ENCODE peak calls at places on chromosomes 13 and 19, in nine cellular contexts. W is suprapubic skin, O is uterus, P is IMR-90, M is upper lobe of left lung, F is stomach, T is right lobe of liver, B is breast epithelium, I is heart left ventricle. V is an unnamed sample.

GRCh38 chr19:18057557-18057956 is 29.2 kb downstream of the IL12RB1 start:
- DNase-seq in P (no peak), O (no peak), I (no peak), M (no peak), B (no peak), F (peak; percentile 29), T (peak; percentile 81), W (no peak), V (no peak)

GRCh38 chr19:43759515-43759914 is 4.8 kb upstream of the SMG9 start:
- DNase-seq in T (no peak), P (peak; percentile 55), O (no peak), F (no peak), B (peak; percentile 59), W (no peak), M (no peak), I (peak; percentile 14), V (no peak)

GRCh38 chr19:58059003-58059671 is at the start of gene ZNF135:
- DNase-seq in I (peak; percentile 94), B (peak; percentile 87), O (peak; percentile 91), P (peak; percentile 50), M (peak; percentile 95), W (peak; percentile 89), T (peak; percentile 78), F (peak; percentile 58), V (peak; percentile 79)

GRCh38 chr19:54158812-54159351 is 639 bp downstream of the LENG1 start:
- DNase-seq in W (no peak), T (no peak), F (no peak), M (no peak), P (peak; percentile 12), B (no peak), I (no peak), O (no peak), V (no peak)

GRCh38 chr13:51520524-51520923 is 63.7 kb upstream of the WDFY2 start:
- DNase-seq in B (peak; percentile 22), I (no peak), P (peak; percentile 80), W (no peak), M (no peak), O (no peak), F (no peak), T (peak; percentile 65), V (no peak)

GRCh38 chr19:16715613-16716012 is 4.0 kb upstream of the NWD1 start:
- DNase-seq in B (no peak), T (no peak), M (no peak), W (no peak), O (no peak), I (no peak), P (no peak), F (no peak), V (no peak)

GRCh38 chr19:49403404-49404187 is 15.5 kb downstream of the KASH5 start:
- DNase-seq in T (no peak), W (no peak), I (no peak), P (peak; percentile 33), B (no peak), F (no peak), O (no peak), M (no peak), V (no peak)

GRCh38 chr13:74747186-74747955 is 613.2 kb upstream of the KLF12 start:
- DNase-seq in M (no peak), B (no peak), I (no peak), F (no peak), W (no peak), P (no peak), T (no peak), O (no peak), V (no peak)

GRCh38 chr19:17079710-17080440 is 4.3 kb downstream of the MYO9B start:
- DNase-seq in B (peak; percentile 69), T (peak; percentile 33), F (peak; percentile 74), O (peak; percentile 83), M (peak; percentile 73), I (peak; percentile 64), P (peak; percentile 99), W (peak; percentile 89), V (peak; percentile 75)

GRCh38 chr19:36009220-36009619 is 607 bp upstream of the SYNE4 start:
- DNase-seq in B (peak; percentile 52), M (peak; percentile 94), W (no peak), O (peak; percentile 69), T (peak; percentile 75), I (peak; percentile 80), F (peak; percentile 72), P (peak; percentile 48), V (peak; percentile 76)

GRCh38 chr13:72218966-72219365 is 352.0 kb upstream of the DACH1 start:
- DNase-seq in W (no peak), F (no peak), O (no peak), B (no peak), P (no peak), M (no peak), I (no peak), T (no peak), V (no peak)

GRCh38 chr19:44723952-44724319 is 24.6 kb upstream of the BCL3 start:
- DNase-seq in M (peak; percentile 87), F (peak; percentile 86), W (peak; percentile 91), B (peak; percentile 79), O (peak; percentile 86), T (peak; percentile 80), P (peak; percentile 73), I (peak; percentile 91), V (peak; percentile 90)

DNA sequence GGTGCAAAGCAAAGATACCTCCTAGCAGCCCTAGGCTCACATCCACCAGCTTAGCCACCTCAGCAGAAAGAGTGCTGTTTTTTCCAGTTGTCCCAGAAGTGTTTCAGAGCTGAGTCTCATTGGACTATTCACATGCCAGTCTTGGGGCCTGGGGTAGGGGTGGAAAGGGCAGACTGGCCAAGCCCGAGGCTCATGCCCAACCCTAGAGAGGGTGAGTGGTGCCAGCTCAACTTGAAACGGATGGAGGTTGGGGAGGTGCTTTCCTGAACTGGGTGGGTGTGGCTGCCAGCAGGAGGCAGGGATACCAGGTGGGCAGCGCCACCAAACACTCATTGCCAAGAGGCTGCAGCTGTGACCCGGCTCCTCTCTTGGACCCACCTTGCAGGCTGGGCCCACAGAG is 116.9 kb downstream of the DPF1 start:
- DNase-seq in B (no peak), M (no peak), I (no peak), T (no peak), P (no peak), O (no peak), W (no peak), F (no peak), V (no peak)
- TF ChIP-seq POLR2A in B (no peak), M (no peak), I (no peak), T (no peak), P (no peak), O (no peak), W (no peak), F (no peak), V (no peak)

GRCh38 chr19:20247016-20247683 is 80.1 kb downstream of the ZNF486 start:
- DNase-seq in F (peak; percentile 51), P (no peak), B (no peak), I (no peak), W (no peak), T (no peak), O (peak; percentile 48), M (no peak), V (no peak)
- TF ChIP-seq CTCF in F (no peak), P (no peak), B (no peak), I (peak; percentile 53), W (peak; percentile 33), T (peak; percentile 35), O (peak; percentile 47), M (no peak), V (peak; percentile 33)

GRCh38 chr19:55254625-55254977 is 4.2 kb downstream of the PPP6R1 start:
- DNase-seq in T (no peak), M (no peak), B (no peak), I (no peak), O (no peak), W (no peak), F (no peak), P (no peak), V (no peak)
- TF ChIP-seq POLR2A in T (no peak), M (no peak), B (no peak), I (no peak), O (no peak), W (no peak), F (no peak), P (no peak), V (no peak)

DNA sequence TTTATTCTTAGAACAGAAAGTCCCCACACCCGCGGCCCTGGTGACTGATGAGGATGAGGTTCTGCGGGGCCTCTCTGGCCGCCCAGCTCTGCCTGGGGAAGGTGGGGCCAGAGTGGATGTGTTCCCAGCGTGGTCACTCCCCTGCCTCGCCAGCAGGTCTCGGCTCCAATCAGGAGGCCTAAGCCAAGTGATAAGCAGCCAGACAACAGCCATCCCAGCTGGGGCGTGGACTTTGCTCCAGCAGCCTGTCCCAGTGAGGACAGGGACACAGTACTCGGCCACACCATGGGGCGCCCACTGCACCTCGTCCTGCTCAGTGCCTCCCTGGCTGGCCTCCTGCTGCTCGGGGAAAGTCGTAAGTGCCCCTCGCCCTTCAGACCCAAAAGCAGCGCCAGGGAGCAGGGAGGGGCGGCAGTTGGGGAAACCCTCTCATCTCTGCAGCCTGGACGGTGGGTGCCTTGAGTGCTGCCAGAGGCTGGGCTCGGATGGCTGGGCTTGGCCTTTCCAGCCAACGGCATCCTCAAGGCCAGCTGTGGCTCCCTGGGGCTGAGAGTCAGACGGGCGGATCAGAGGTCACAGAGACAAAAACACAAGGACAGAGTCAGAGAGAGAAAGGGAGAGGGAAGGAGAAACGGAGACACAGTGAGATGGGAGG is at the start of gene F10:
- DNase-seq in T (peak; percentile 90), I (peak; percentile 81), F (peak; percentile 73), M (peak; percentile 73), O (peak; percentile 70), W (peak; percentile 80), B (no peak), P (peak; percentile 75), V (peak; percentile 78)
- TF ChIP-seq CTCF in T (peak; percentile 9), I (no peak), F (no peak), M (no peak), O (peak; percentile 42), W (no peak), B (no peak), P (no peak), V (peak; percentile 57)

GRCh38 chr13:45340422-45341033 is 455 bp downstream of the TPT1 start:
- DNase-seq in M (peak; percentile 95), B (peak; percentile 86), I (peak; percentile 96), T (peak; percentile 94), O (peak; percentile 96), P (peak; percentile 91), F (peak; percentile 88), W (peak; percentile 92), V (peak; percentile 92)
- TF ChIP-seq POLR2A in M (no peak), B (no peak), I (no peak), T (no peak), O (no peak), P (peak; percentile 71), F (peak; percentile 46), W (no peak), V (no peak)

GRCh38 chr13:89361909-89362308 is 1690.7 kb downstream of the SLITRK5 start:
- DNase-seq in O (no peak), T (no peak), M (no peak), F (no peak), I (no peak), B (no peak), W (no peak), P (peak; percentile 0), V (no peak)
- TF ChIP-seq CTCF in O (no peak), T (peak; percentile 36), M (no peak), F (no peak), I (no peak), B (no peak), W (no peak), P (no peak), V (no peak)